ENCODE peak calls at places on chromosomes 7 and 10, in eight cellular contexts. One of them, this sample, is unnamed.

GRCh38 chr10:36676321-36677169 is 448.9 kb upstream of the ANKRD30A start:
- DNase-seq in NCI-H345: peak; percentile 62
- DNase-seq in thoracic aorta: no peak
- DNase-seq in AG10803: peak; percentile 78
- DNase-seq in activated effector memory CD4-positive, alpha-beta T cell treated with anti-CD3 and anti-CD28 coated beads, Interleukin-2, amount 50 U/mL, for 16 hours: no peak
- DNase-seq in NCI-H2081: peak; percentile 95
- DNase-seq in H9: no peak
- DNase-seq in IMR-90: peak; percentile 73
- DNase-seq in this sample: no peak

GRCh38 chr10:4334853-4335252 is 491.2 kb upstream of the AKR1E2 start:
- DNase-seq in NCI-H345: no peak
- DNase-seq in thoracic aorta: no peak
- DNase-seq in AG10803: no peak
- DNase-seq in activated effector memory CD4-positive, alpha-beta T cell treated with anti-CD3 and anti-CD28 coated beads, Interleukin-2, amount 50 U/mL, for 16 hours: no peak
- DNase-seq in NCI-H2081: no peak
- DNase-seq in H9: no peak
- DNase-seq in IMR-90: no peak
- DNase-seq in this sample: no peak

GRCh38 chr10:51048792-51049191 is 25.5 kb upstream of the PRKG1 start:
- DNase-seq in NCI-H345: no peak
- DNase-seq in thoracic aorta: no peak
- DNase-seq in AG10803: no peak
- DNase-seq in activated effector memory CD4-positive, alpha-beta T cell treated with anti-CD3 and anti-CD28 coated beads, Interleukin-2, amount 50 U/mL, for 16 hours: no peak
- DNase-seq in NCI-H2081: no peak
- DNase-seq in H9: no peak
- DNase-seq in IMR-90: no peak
- DNase-seq in this sample: no peak

GRCh38 chr7:158236400-158236799 is 351.2 kb downstream of the PTPRN2 start:
- DNase-seq in NCI-H345: no peak
- DNase-seq in thoracic aorta: no peak
- DNase-seq in AG10803: no peak
- DNase-seq in activated effector memory CD4-positive, alpha-beta T cell treated with anti-CD3 and anti-CD28 coated beads, Interleukin-2, amount 50 U/mL, for 16 hours: no peak
- DNase-seq in NCI-H2081: no peak
- DNase-seq in H9: no peak
- DNase-seq in IMR-90: no peak
- DNase-seq in this sample: no peak

GRCh38 chr7:73423519-73424485 is 9.8 kb upstream of the FZD9 start:
- DNase-seq in NCI-H345: no peak
- DNase-seq in thoracic aorta: no peak
- DNase-seq in AG10803: no peak
- DNase-seq in activated effector memory CD4-positive, alpha-beta T cell treated with anti-CD3 and anti-CD28 coated beads, Interleukin-2, amount 50 U/mL, for 16 hours: no peak
- DNase-seq in NCI-H2081: no peak
- DNase-seq in H9: peak; percentile 68
- DNase-seq in IMR-90: peak; percentile 26
- DNase-seq in this sample: peak; percentile 43

GRCh38 chr7:108358553-108358952 is 97.7 kb downstream of the NRCAM start:
- DNase-seq in NCI-H345: peak; percentile 95
- DNase-seq in thoracic aorta: no peak
- DNase-seq in AG10803: peak; percentile 63
- DNase-seq in activated effector memory CD4-positive, alpha-beta T cell treated with anti-CD3 and anti-CD28 coated beads, Interleukin-2, amount 50 U/mL, for 16 hours: no peak
- DNase-seq in NCI-H2081: peak; percentile 98
- DNase-seq in H9: peak; percentile 36
- DNase-seq in IMR-90: peak; percentile 64
- DNase-seq in this sample: no peak

GRCh38 chr10:132489704-132490534 is 47.7 kb upstream of the INPP5A start:
- DNase-seq in NCI-H345: no peak
- DNase-seq in thoracic aorta: no peak
- DNase-seq in AG10803: no peak
- DNase-seq in activated effector memory CD4-positive, alpha-beta T cell treated with anti-CD3 and anti-CD28 coated beads, Interleukin-2, amount 50 U/mL, for 16 hours: no peak
- DNase-seq in NCI-H2081: no peak
- DNase-seq in H9: peak; percentile 18
- DNase-seq in IMR-90: no peak
- DNase-seq in this sample: no peak

GRCh38 chr7:128358233-128358632 is 3.3 kb downstream of the PRRT4 start:
- DNase-seq in NCI-H345: no peak
- DNase-seq in thoracic aorta: no peak
- DNase-seq in AG10803: peak; percentile 18
- DNase-seq in activated effector memory CD4-positive, alpha-beta T cell treated with anti-CD3 and anti-CD28 coated beads, Interleukin-2, amount 50 U/mL, for 16 hours: no peak
- DNase-seq in NCI-H2081: no peak
- DNase-seq in H9: no peak
- DNase-seq in IMR-90: no peak
- DNase-seq in this sample: no peak

GRCh38 chr10:108187396-108188012 is 1023.0 kb upstream of the SORCS1 start:
- DNase-seq in NCI-H345: no peak
- DNase-seq in thoracic aorta: no peak
- DNase-seq in AG10803: peak; percentile 56
- DNase-seq in activated effector memory CD4-positive, alpha-beta T cell treated with anti-CD3 and anti-CD28 coated beads, Interleukin-2, amount 50 U/mL, for 16 hours: no peak
- DNase-seq in NCI-H2081: no peak
- DNase-seq in H9: no peak
- DNase-seq in IMR-90: no peak
- DNase-seq in this sample: no peak

This sample was measured in Ammon's horn.